ENCODE peak calls at places on chromosomes 7 and 10, in six cellular contexts. I is stomach; M is H7; B is stimulated activated CD4-positive, alpha-beta T cell treated with anti-CD3 and anti-CD28 coated beads, TNF-alpha, amount 100 ng/mL, for 24 hours; D is T-helper 2 cell; H is stimulated activated CD8-positive, alpha-beta memory T cell treated with anti-CD3 and anti-CD28 coated beads, Interleukin-4, amount 100 ng/mL, for 24 hours. P is an unnamed sample.

GRCh38 chr10:97618285-97618684 is 15.0 kb downstream of the MORN4 start:
- DNase-seq in I (no peak), M (no peak), B (no peak), D (no peak), H (no peak), P (no peak)

GRCh38 chr7:133837248-133837647 is 289.9 kb upstream of the LRGUK start:
- DNase-seq in I (no peak), M (no peak), B (no peak), D (no peak), H (no peak), P (no peak)

GRCh38 chr7:101547022-101547915 is 81.8 kb downstream of the MYL10 start:
- DNase-seq in I (no peak), M (peak; percentile 32), B (no peak), D (no peak), H (no peak), P (no peak)

GRCh38 chr7:94848531-94848930 is 58.9 kb upstream of the PPP1R9A start:
- DNase-seq in I (no peak), M (no peak), B (no peak), D (no peak), H (no peak), P (no peak)

GRCh38 chr7:130937830-130938229 is 203.8 kb upstream of the KLF14 start:
- DNase-seq in I (no peak), M (no peak), B (no peak), D (no peak), H (no peak), P (no peak)

GRCh38 chr10:122986340-122986739 is 6.1 kb downstream of the PSTK start:
- DNase-seq in I (no peak), M (no peak), B (no peak), D (no peak), H (no peak), P (no peak)

GRCh38 chr7:40429821-40430220 is 295.0 kb downstream of the SUGCT start:
- DNase-seq in I (no peak), M (no peak), B (no peak), D (no peak), H (no peak), P (no peak)

GRCh38 chr7:22251284-22251683 is 105.7 kb downstream of the RAPGEF5 start:
- DNase-seq in I (no peak), M (no peak), B (no peak), D (no peak), H (no peak), P (no peak)

GRCh38 chr7:66669088-66669487 is 40.4 kb downstream of the KCTD7 start:
- DNase-seq in I (no peak), M (peak; percentile 21), B (no peak), D (no peak), H (no peak), P (peak; percentile 17)

GRCh38 chr10:4067552-4068254 is 282.7 kb upstream of the KLF6 start:
- DNase-seq in I (peak; percentile 36), M (no peak), B (no peak), D (no peak), H (no peak), P (peak; percentile 20)

GRCh38 chr10:33114451-33114944 is 156.5 kb upstream of the ITGB1 start:
- DNase-seq in I (no peak), M (no peak), B (no peak), D (no peak), H (no peak), P (peak; percentile 43)

GRCh38 chr10:101006593-101007098 is 7.0 kb downstream of the LZTS2 start:
- DNase-seq in I (no peak), M (no peak), B (no peak), D (no peak), H (no peak), P (no peak)

GRCh38 chr7:123131556-123132345 is 68.0 kb downstream of the SLC13A1 start:
- DNase-seq in I (no peak), M (no peak), B (no peak), D (no peak), H (no peak), P (no peak)

GRCh38 chr10:74050653-74051052 is 52.7 kb downstream of the VCL start:
- DNase-seq in I (no peak), M (no peak), B (no peak), D (no peak), H (no peak), P (no peak)

GRCh38 chr10:15737635-15738034 is 17.9 kb upstream of the ITGA8 start:
- DNase-seq in I (no peak), M (no peak), B (no peak), D (no peak), H (no peak), P (no peak)

GRCh38 chr7:66145404-66145843 is 30.8 kb downstream of the CRCP start:
- DNase-seq in I (peak; percentile 36), M (no peak), B (no peak), D (no peak), H (no peak), P (no peak)

GRCh38 chr7:50266893-50267386 is 37.6 kb upstream of the IKZF1 start:
- DNase-seq in I (peak; percentile 42), M (no peak), B (peak; percentile 59), D (peak; percentile 65), H (peak; percentile 66), P (peak; percentile 6)

GRCh38 chr10:80259405-80259871 is 30.0 kb downstream of the MAT1A start:
- DNase-seq in I (no peak), M (no peak), B (no peak), D (no peak), H (no peak), P (peak; percentile 55)

GRCh38 chr7:8133955-8134733 is 127.8 kb downstream of the ICA1 start:
- DNase-seq in I (no peak), M (no peak), B (no peak), D (no peak), H (no peak), P (peak; percentile 24)

GRCh38 chr10:34222359-34222758 is 592.7 kb downstream of the PARD3 start:
- DNase-seq in I (no peak), M (no peak), B (no peak), D (no peak), H (no peak), P (no peak)

GRCh38 chr7:129225206-129225930 is 538 bp downstream of the AHCYL2 start:
- DNase-seq in I (peak; percentile 55), M (peak; percentile 78), B (peak; percentile 45), D (peak; percentile 44), H (peak; percentile 33), P (peak; percentile 33)

GRCh38 chr7:114007391-114007790 is 88.6 kb upstream of the PPP1R3A start:
- DNase-seq in I (no peak), M (no peak), B (no peak), D (no peak), H (no peak), P (no peak)

GRCh38 chr7:380226-380550 is 90.2 kb downstream of the FOXL3 start:
- DNase-seq in I (peak; percentile 22), M (peak; percentile 84), B (no peak), D (no peak), H (no peak), P (no peak)

GRCh38 chr10:78964952-78965633 is 103.7 kb upstream of the ZMIZ1 start:
- DNase-seq in I (peak; percentile 82), M (peak; percentile 94), B (no peak), D (no peak), H (no peak), P (peak; percentile 97)

GRCh38 chr7:68246189-68246633 is 1249.6 kb downstream of the TYW1 start:
- DNase-seq in I (no peak), M (peak; percentile 44), B (no peak), D (no peak), H (no peak), P (no peak)

GRCh38 chr10:11712761-11713160 is 29.4 kb upstream of the ECHDC3 start:
- DNase-seq in I (no peak), M (no peak), B (no peak), D (no peak), H (no peak), P (no peak)

GRCh38 chr7:4682621-4683042 is 537 bp downstream of the FOXK1 start:
- DNase-seq in I (peak; percentile 68), M (peak; percentile 67), B (no peak), D (peak; percentile 21), H (peak; percentile 7), P (no peak)

GRCh38 chr7:42745357-42746022 is 166.4 kb downstream of the C7orf25 start:
- DNase-seq in I (peak; percentile 28), M (no peak), B (peak; percentile 2), D (no peak), H (peak; percentile 12), P (no peak)

GRCh38 chr7:154928136-154929005 is 74.6 kb downstream of the PAXIP1 start:
- DNase-seq in I (peak; percentile 37), M (no peak), B (no peak), D (no peak), H (no peak), P (peak; percentile 94)

GRCh38 chr10:62858364-62858763 is 42.2 kb upstream of the EGR2 start:
- DNase-seq in I (no peak), M (peak; percentile 26), B (no peak), D (no peak), H (no peak), P (peak; percentile 31)

GRCh38 chr10:34866848-34867247 is 51.8 kb upstream of the PARD3 start:
- DNase-seq in I (no peak), M (peak; percentile 62), B (no peak), D (no peak), H (no peak), P (no peak)